ENCODE peak calls at places on chromosome 22, in five cellular contexts. J, A, Q, T and R are unnamed samples.
A peak's percentile ranks its signal among the peaks of the same experiment; 100 is the strongest.

GRCh38 chr22:49825436-49825835 is 2.2 kb downstream of the BRD1 start:
- DNase-seq in T (no peak), J (no peak), A (no peak), Q (no peak), R (no peak)

GRCh38 chr22:31400023-31400397 is 606 bp downstream of the DRG1 start:
- DNase-seq in A (no peak), Q (peak; percentile 3), T (peak; percentile 14), J (no peak), R (no peak)

GRCh38 chr22:46551321-46551720 is 13.9 kb upstream of the CELSR1 start:
- DNase-seq in Q (no peak), J (peak; percentile 13), A (no peak), T (no peak), R (no peak)

GRCh38 chr22:27019827-27020226 is 362.4 kb downstream of the MIAT start:
- DNase-seq in A (no peak), J (no peak), T (no peak), Q (peak; percentile 3), R (no peak)

GRCh38 chr22:49351761-49352221 is 475.9 kb downstream of the BRD1 start:
- DNase-seq in J (peak; percentile 30), Q (no peak), T (no peak), A (no peak), R (no peak)

GRCh38 chr22:32823024-32823730 is 21.7 kb downstream of the TIMP3 start:
- DNase-seq in T (peak; percentile 63), J (no peak), A (peak; percentile 62), Q (no peak), R (no peak)

GRCh38 chr22:50500452-50500851 is 7.0 kb downstream of the LMF2 start:
- DNase-seq in T (no peak), Q (no peak), J (no peak), A (no peak), R (no peak)

GRCh38 chr22:27620367-27621154 is 181.0 kb downstream of the MN1 start:
- DNase-seq in A (no peak), T (no peak), Q (no peak), J (no peak), R (no peak)

GRCh38 chr22:49853981-49854791 is 542 bp downstream of the ZBED4 start:
- DNase-seq in J (peak; percentile 65), T (peak; percentile 56), Q (no peak), A (no peak), R (no peak)

GRCh38 chr22:30249049-30250038 is 2.8 kb upstream of the LIF start:
- DNase-seq in T (no peak), Q (no peak), A (peak; percentile 79), J (no peak), R (no peak)

GRCh38 chr22:49344196-49344595 is 483.5 kb downstream of the BRD1 start:
- DNase-seq in T (no peak), A (no peak), J (no peak), Q (no peak), R (no peak)

GRCh38 chr22:37212174-37212906 is at the start of gene SSTR3:
- DNase-seq in T (no peak), J (peak; percentile 32), A (peak; percentile 52), Q (no peak), R (no peak)

GRCh38 chr22:46377566-46378498 is 42.3 kb downstream of the TRMU start:
- DNase-seq in Q (no peak), A (no peak), T (peak; percentile 74), J (peak; percentile 91), R (peak; percentile 43)

GRCh38 chr22:33919591-33920501 is at the start of gene LARGE1:
- DNase-seq in J (peak; percentile 64), Q (no peak), A (peak; percentile 79), T (peak; percentile 59), R (no peak)

GRCh38 chr22:48112687-48113521 is 1350.5 kb downstream of the TBC1D22A start:
- DNase-seq in Q (no peak), J (no peak), T (no peak), A (no peak), R (no peak)

GRCh38 chr22:24420977-24421343 is 6.4 kb upstream of the ADORA2A start:
- DNase-seq in A (no peak), Q (no peak), T (no peak), J (peak; percentile 30), R (no peak)
- H3K4me3 ChIP-seq in A (no peak overlapping the region), Q (no peak overlapping the region), T (no peak overlapping the region), J (no peak overlapping the region), R (no peak overlapping the region)

GRCh38 chr22:20983081-20983745 is 1.1 kb downstream of the LZTR1 start:
- DNase-seq in J (no peak), T (no peak), A (no peak), Q (no peak), R (no peak)
- H3K4me3 ChIP-seq in J (peak overlapping the region; percentile 90), T (peak overlapping the region; percentile 82), A (peak overlapping the region; percentile 90), Q (peak overlapping the region; percentile 69), R (peak overlapping the region; percentile 81)

DNA sequence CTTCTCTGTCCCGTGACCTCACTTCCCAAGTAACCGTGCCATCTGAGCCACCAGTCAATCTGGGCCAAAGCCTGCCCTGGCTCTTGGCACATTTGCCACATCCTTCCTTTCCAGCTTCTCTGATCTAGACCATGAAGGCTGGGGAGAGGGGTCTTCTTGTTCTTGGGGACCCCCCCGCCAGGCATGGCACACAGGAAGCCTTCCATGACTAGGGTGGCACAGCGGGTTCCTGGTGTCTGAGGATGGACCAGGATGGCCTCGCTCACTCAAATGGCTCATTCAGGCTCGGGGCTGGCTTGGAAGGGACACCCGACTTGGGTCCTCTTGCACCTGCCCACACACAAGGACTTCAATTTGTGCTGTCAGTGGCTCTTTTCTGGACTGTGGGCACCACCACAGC is 121.3 kb downstream of the BCR start:
- DNase-seq in Q (no peak), A (no peak), J (peak; percentile 21), T (no peak), R (no peak)
- H3K4me3 ChIP-seq in Q (no peak overlapping the region), A (no peak overlapping the region), J (no peak overlapping the region), T (no peak overlapping the region), R (no peak overlapping the region)

DNA sequence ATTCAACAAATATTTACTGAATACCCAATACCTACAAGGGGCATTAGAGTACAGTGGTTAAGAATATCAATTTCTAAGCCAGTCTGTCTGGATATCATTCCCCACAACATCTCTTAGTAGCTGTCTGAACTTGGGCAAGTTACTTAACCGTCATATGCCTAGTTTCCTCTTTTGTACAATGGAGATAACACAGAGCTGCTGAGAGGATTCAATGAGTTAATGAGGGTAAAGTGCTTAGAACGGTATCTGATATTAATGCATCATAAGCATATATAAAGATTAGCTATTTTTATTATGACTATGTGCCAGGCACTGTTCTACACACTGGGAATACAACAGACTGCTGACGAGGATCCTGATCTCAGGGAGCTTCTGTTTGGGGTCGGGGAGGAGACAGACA is 116.4 kb downstream of the APOL5 start:
- DNase-seq in Q (no peak), T (no peak), J (no peak), A (no peak), R (no peak)
- H3K4me3 ChIP-seq in Q (no peak overlapping the region), T (no peak overlapping the region), J (no peak overlapping the region), A (no peak overlapping the region), R (no peak overlapping the region)

GRCh38 chr22:43153916-43154315 is 2.6 kb downstream of the TSPO start:
- DNase-seq in A (no peak), T (no peak), J (no peak), Q (no peak), R (no peak)
- H3K4me3 ChIP-seq in A (no peak overlapping the region), T (peak overlapping the region; percentile 3), J (peak overlapping the region; percentile 30), Q (no peak overlapping the region), R (no peak overlapping the region)

DNA sequence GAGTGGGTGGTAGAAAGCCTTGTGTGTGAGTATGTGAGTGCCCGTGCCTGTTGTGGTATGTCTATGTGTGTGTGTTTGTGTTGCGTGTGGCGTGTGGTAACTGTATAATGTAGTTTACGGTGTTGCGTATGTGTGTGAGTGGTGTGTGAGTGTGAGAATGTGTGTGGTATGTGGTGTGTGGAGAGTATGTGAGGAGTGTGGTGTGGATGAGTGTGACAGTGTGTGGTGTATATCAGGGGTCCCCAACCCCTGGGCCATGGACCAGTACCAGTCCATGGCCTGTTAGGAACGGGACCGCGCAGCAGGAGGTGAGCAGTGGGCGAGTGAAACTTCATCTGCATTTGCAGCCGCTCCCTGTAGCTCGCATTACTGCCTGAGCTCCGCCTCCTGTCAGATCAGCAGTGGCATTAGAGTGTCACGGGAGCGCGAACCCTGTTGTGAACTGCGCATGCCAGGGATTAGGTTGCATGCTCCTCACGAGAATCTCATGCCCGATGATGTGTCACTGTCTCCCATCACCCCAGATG is 5.7 kb downstream of the UPK3A start:
- DNase-seq in T (peak; percentile 58), J (no peak), A (no peak), Q (peak; percentile 18), R (peak; percentile 77)
- H3K4me3 ChIP-seq in T (no peak overlapping the region), J (no peak overlapping the region), A (no peak overlapping the region), Q (no peak overlapping the region), R (no peak overlapping the region)

GRCh38 chr22:44031111-44031963 is 7.2 kb downstream of the PARVB start:
- DNase-seq in A (no peak), T (no peak), J (peak; percentile 39), Q (no peak), R (no peak)

GRCh38 chr22:44030051-44030701 is 6.1 kb downstream of the PARVB start:
- DNase-seq in J (no peak), Q (no peak), A (no peak), T (no peak), R (no peak)

GRCh38 chr22:44032126-44032730 is 8.1 kb downstream of the PARVB start:
- DNase-seq in T (no peak), Q (no peak), A (no peak), J (peak; percentile 15), R (no peak)

GRCh38 chr22:44029069-44029468 is 5.0 kb downstream of the PARVB start:
- DNase-seq in A (no peak), Q (no peak), T (no peak), J (no peak), R (no peak)

DNA sequence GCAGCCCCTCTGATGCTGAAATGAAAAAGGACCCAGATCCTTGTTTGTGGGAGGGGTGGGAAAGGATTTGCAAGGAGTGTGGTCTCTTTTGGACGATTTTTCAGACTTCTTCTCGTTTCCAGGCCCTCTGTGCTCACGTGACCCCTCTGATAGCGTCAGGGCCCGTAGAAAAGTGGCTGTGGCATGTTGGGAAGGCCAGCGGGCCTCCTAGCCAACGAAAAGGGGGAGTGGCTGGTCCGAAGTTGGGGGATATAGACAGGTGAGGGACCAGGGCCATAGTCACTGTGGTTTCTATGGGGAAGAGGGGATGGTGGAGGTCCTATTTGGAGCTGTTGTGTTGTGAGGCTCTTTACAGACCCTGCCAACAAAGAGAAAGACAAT is 6.6 kb downstream of the PARVB start:
- DNase-seq in T (no peak), J (no peak), Q (no peak), A (no peak), R (no peak)
- H3K4me3 ChIP-seq in T (no peak overlapping the region), J (no peak overlapping the region), Q (no peak overlapping the region), A (no peak overlapping the region), R (no peak overlapping the region)